ENCODE peak calls at places on chromosome 15, in six cellular contexts. One of them, this sample, is unnamed. For H3K4me1, the result is how much of the 10 kb centered on the place peaks cover.

GRCh38 chr15:58558777-58559176 is 127.0 kb downstream of the LIPC start:
- DNase-seq in lung: no peak
- DNase-seq in kidney: no peak
- DNase-seq in iPS DF 6.9: no peak
- DNase-seq in transverse colon: no peak
- DNase-seq in lower lobe of right lung: no peak
- DNase-seq in this sample: no peak

GRCh38 chr15:31197497-31198414 is 96.2 kb upstream of the TRPM1 start:
- DNase-seq in iPS DF 6.9: no peak
- DNase-seq in kidney: peak
- DNase-seq in lower lobe of right lung: peak
- DNase-seq in lung: no peak
- DNase-seq in transverse colon: peak
- DNase-seq in this sample: peak

GRCh38 chr15:85579011-85579701 is 198.8 kb downstream of the AKAP13 start:
- DNase-seq in transverse colon: peak
- DNase-seq in kidney: no peak
- DNase-seq in lower lobe of right lung: no peak
- DNase-seq in iPS DF 6.9: no peak
- DNase-seq in lung: no peak
- DNase-seq in this sample: no peak

GRCh38 chr15:80567721-80568157 is 127.4 kb upstream of the ABHD17C start:
- DNase-seq in iPS DF 6.9: peak
- DNase-seq in lower lobe of right lung: no peak
- DNase-seq in lung: peak
- DNase-seq in transverse colon: peak
- DNase-seq in kidney: no peak
- DNase-seq in this sample: no peak

GRCh38 chr15:60829416-60829815 is 350.5 kb upstream of the ICE2 start:
- DNase-seq in iPS DF 6.9: no peak
- DNase-seq in lung: no peak
- DNase-seq in kidney: no peak
- DNase-seq in transverse colon: no peak
- DNase-seq in lower lobe of right lung: no peak
- DNase-seq in this sample: no peak

GRCh38 chr15:33279613-33280205 is 31.1 kb upstream of the RYR3 start:
- DNase-seq in lung: no peak
- DNase-seq in iPS DF 6.9: no peak
- DNase-seq in kidney: no peak
- DNase-seq in lower lobe of right lung: no peak
- DNase-seq in transverse colon: no peak
- DNase-seq in this sample: no peak

GRCh38 chr15:53837263-53837662 is 77.8 kb upstream of the WDR72 start:
- DNase-seq in lung: peak
- DNase-seq in iPS DF 6.9: no peak
- DNase-seq in kidney: peak
- DNase-seq in lower lobe of right lung: peak
- DNase-seq in transverse colon: peak
- DNase-seq in this sample: no peak

GRCh38 chr15:28271697-28272250 is 50.2 kb downstream of the HERC2 start:
- DNase-seq in lung: no peak
- DNase-seq in kidney: no peak
- DNase-seq in transverse colon: no peak
- DNase-seq in iPS DF 6.9: no peak
- DNase-seq in lower lobe of right lung: no peak
- DNase-seq in this sample: no peak

GRCh38 chr15:30872341-30872748 is 31.4 kb upstream of the FAN1 start:
- DNase-seq in iPS DF 6.9: no peak
- DNase-seq in lower lobe of right lung: no peak
- DNase-seq in lung: no peak
- DNase-seq in kidney: no peak
- DNase-seq in transverse colon: no peak
- DNase-seq in this sample: no peak

GRCh38 chr15:47769166-47769565 is 51.9 kb downstream of the SEMA6D start:
- DNase-seq in transverse colon: no peak
- DNase-seq in kidney: no peak
- DNase-seq in lung: no peak
- DNase-seq in lower lobe of right lung: no peak
- DNase-seq in iPS DF 6.9: no peak
- DNase-seq in this sample: no peak

GRCh38 chr15:101424984-101425383 is 64.5 kb downstream of the PCSK6 start:
- DNase-seq in lower lobe of right lung: no peak
- DNase-seq in transverse colon: no peak
- DNase-seq in iPS DF 6.9: no peak
- DNase-seq in kidney: no peak
- DNase-seq in lung: no peak
- DNase-seq in this sample: peak

GRCh38 chr15:75182187-75183131 is 19.2 kb upstream of the C15orf39 start:
- DNase-seq in lower lobe of right lung: no peak
- DNase-seq in lung: no peak
- DNase-seq in iPS DF 6.9: no peak
- DNase-seq in kidney: peak
- DNase-seq in transverse colon: peak
- DNase-seq in this sample: no peak

GRCh38 chr15:60787737-60788513 is 309.0 kb upstream of the ICE2 start:
- DNase-seq in lower lobe of right lung: no peak
- DNase-seq in kidney: no peak
- DNase-seq in transverse colon: no peak
- DNase-seq in lung: no peak
- DNase-seq in iPS DF 6.9: no peak
- DNase-seq in this sample: no peak

GRCh38 chr15:51621917-51622268 is 678 bp downstream of the DMXL2 start:
- DNase-seq in lower lobe of right lung: peak
- DNase-seq in kidney: peak
- DNase-seq in lung: peak
- DNase-seq in iPS DF 6.9: no peak
- DNase-seq in transverse colon: peak
- DNase-seq in this sample: peak

GRCh38 chr15:60328852-60329443 is 68.8 kb downstream of the ANXA2 start:
- DNase-seq in lung: no peak
- DNase-seq in kidney: no peak
- DNase-seq in iPS DF 6.9: no peak
- DNase-seq in transverse colon: no peak
- DNase-seq in lower lobe of right lung: no peak
- DNase-seq in this sample: no peak

GRCh38 chr15:60086676-60087446 is 82.8 kb downstream of the FOXB1 start:
- DNase-seq in lower lobe of right lung: no peak
- DNase-seq in transverse colon: no peak
- DNase-seq in lung: no peak
- DNase-seq in kidney: no peak
- DNase-seq in iPS DF 6.9: no peak
- DNase-seq in this sample: no peak

GRCh38 chr15:75723847-75724660 is 11.4 kb upstream of the CSPG4 start:
- DNase-seq in lung: peak
- DNase-seq in iPS DF 6.9: no peak
- DNase-seq in lower lobe of right lung: peak
- DNase-seq in transverse colon: peak
- DNase-seq in kidney: peak
- DNase-seq in this sample: peak

GRCh38 chr15:45307230-45307924 is 55.3 kb downstream of the SLC28A2 start:
- DNase-seq in kidney: no peak
- DNase-seq in iPS DF 6.9: no peak
- DNase-seq in lung: no peak
- DNase-seq in lower lobe of right lung: no peak
- DNase-seq in transverse colon: no peak
- DNase-seq in this sample: no peak

GRCh38 chr15:49908571-49909295 is 210.3 kb downstream of the ATP8B4 start:
- DNase-seq in iPS DF 6.9: no peak
- DNase-seq in lower lobe of right lung: no peak
- DNase-seq in transverse colon: no peak
- DNase-seq in kidney: no peak
- DNase-seq in lung: no peak
- DNase-seq in this sample: no peak

GRCh38 chr15:62119224-62119925 is 45.7 kb downstream of the C2CD4B start:
- DNase-seq in lung: no peak
- DNase-seq in iPS DF 6.9: no peak
- DNase-seq in transverse colon: no peak
- DNase-seq in lower lobe of right lung: no peak
- DNase-seq in kidney: no peak
- DNase-seq in this sample: no peak

GRCh38 chr15:90871716-90872480 is 3.5 kb downstream of the FURIN start:
- DNase-seq in lung: peak
- DNase-seq in iPS DF 6.9: no peak
- DNase-seq in lower lobe of right lung: no peak
- DNase-seq in kidney: no peak
- DNase-seq in transverse colon: peak
- DNase-seq in this sample: peak

DNA sequence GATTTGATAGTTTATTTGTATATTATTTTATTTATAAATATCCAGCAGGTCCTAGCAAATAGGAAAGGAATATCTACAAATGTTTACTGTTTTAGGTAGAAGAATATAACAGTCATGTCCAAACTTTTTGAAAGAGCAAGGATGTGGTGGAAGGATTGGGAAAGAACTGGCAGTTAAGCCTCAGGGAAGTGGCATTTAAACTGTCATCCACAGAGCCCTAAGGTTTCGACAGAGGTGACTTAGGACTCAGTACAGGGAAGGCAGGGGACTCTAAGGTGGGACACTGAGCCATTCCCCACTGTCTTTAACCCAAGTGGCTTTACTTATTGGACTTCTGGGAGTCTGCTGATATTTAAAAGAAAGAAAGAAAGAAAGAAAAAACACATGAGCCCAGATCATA is 11.8 kb upstream of the TMEM87A start:
- DNase-seq in transverse colon: no peak
- DNase-seq in lung: no peak
- DNase-seq in lower lobe of right lung: no peak
- DNase-seq in iPS DF 6.9: no peak
- DNase-seq in kidney: no peak
- DNase-seq in this sample: no peak
- H3K4me1 ChIP-seq in transverse colon: under half
- H3K4me1 ChIP-seq in lung: under half
- H3K4me1 ChIP-seq in lower lobe of right lung: under half
- H3K4me1 ChIP-seq in iPS DF 6.9: under half
- H3K4me1 ChIP-seq in kidney: under half
- H3K4me1 ChIP-seq in this sample: under half

GRCh38 chr15:78263907-78264303 is 457 bp upstream of the DNAJA4 start:
- DNase-seq in kidney: no peak
- DNase-seq in lung: no peak
- DNase-seq in iPS DF 6.9: no peak
- DNase-seq in lower lobe of right lung: no peak
- DNase-seq in transverse colon: peak
- DNase-seq in this sample: no peak
- H3K4me3 ChIP-seq in kidney: no peak
- H3K4me3 ChIP-seq in lung: peak
- H3K4me3 ChIP-seq in iPS DF 6.9: peak
- H3K4me3 ChIP-seq in lower lobe of right lung: peak
- H3K4me3 ChIP-seq in transverse colon: peak
- H3K4me3 ChIP-seq in this sample: peak

GRCh38 chr15:77657629-77658238 is 25.0 kb upstream of the LINGO1 start:
- DNase-seq in lower lobe of right lung: no peak
- DNase-seq in lung: no peak
- DNase-seq in transverse colon: no peak
- DNase-seq in iPS DF 6.9: no peak
- DNase-seq in kidney: no peak
- DNase-seq in this sample: no peak

GRCh38 chr15:77654975-77655374 is 22.3 kb upstream of the LINGO1 start:
- DNase-seq in lower lobe of right lung: no peak
- DNase-seq in iPS DF 6.9: no peak
- DNase-seq in transverse colon: peak
- DNase-seq in kidney: no peak
- DNase-seq in lung: no peak
- DNase-seq in this sample: no peak

GRCh38 chr15:77653832-77654480 is 21.2 kb upstream of the LINGO1 start:
- DNase-seq in kidney: no peak
- DNase-seq in transverse colon: no peak
- DNase-seq in lung: no peak
- DNase-seq in iPS DF 6.9: no peak
- DNase-seq in lower lobe of right lung: no peak
- DNase-seq in this sample: no peak

GRCh38 chr15:77659350-77660321 is 26.9 kb upstream of the LINGO1 start:
- DNase-seq in lower lobe of right lung: peak
- DNase-seq in lung: no peak
- DNase-seq in transverse colon: peak
- DNase-seq in kidney: no peak
- DNase-seq in iPS DF 6.9: no peak
- DNase-seq in this sample: no peak

DNA sequence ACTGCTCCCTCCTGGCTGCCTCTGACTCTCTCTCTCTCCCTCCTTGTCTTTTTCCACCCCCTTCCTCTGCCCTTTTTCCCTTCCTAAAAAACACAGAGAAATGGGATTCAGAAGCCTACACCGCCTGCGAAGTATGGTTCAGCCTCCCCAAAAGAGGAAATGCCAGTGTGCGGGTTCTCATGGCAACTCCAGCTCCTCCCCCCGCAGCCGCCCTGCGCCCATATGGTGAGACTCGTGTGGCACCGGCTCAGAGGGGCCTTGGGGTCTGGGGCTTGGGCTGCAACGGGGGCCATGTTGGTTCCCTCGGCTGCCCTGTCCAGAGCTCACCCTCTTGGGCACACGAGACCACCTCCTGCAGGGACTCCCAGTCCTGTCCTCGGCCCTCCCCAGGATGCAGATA is 23.6 kb upstream of the LINGO1 start:
- DNase-seq in lung: no peak
- DNase-seq in transverse colon: no peak
- DNase-seq in iPS DF 6.9: no peak
- DNase-seq in kidney: no peak
- DNase-seq in lower lobe of right lung: no peak
- DNase-seq in this sample: no peak
- H3K4me1 ChIP-seq in lung: under half
- H3K4me1 ChIP-seq in transverse colon: under half
- H3K4me1 ChIP-seq in iPS DF 6.9: under half
- H3K4me1 ChIP-seq in kidney: under half
- H3K4me1 ChIP-seq in lower lobe of right lung: under half
- H3K4me1 ChIP-seq in this sample: under half

GRCh38 chr15:63904042-63904441 is 70.3 kb upstream of the HERC1 start:
- DNase-seq in kidney: no peak
- DNase-seq in iPS DF 6.9: no peak
- DNase-seq in lower lobe of right lung: no peak
- DNase-seq in lung: no peak
- DNase-seq in transverse colon: no peak
- DNase-seq in this sample: no peak

GRCh38 chr15:63902671-63903035 is 68.9 kb upstream of the HERC1 start:
- DNase-seq in kidney: no peak
- DNase-seq in iPS DF 6.9: no peak
- DNase-seq in transverse colon: no peak
- DNase-seq in lung: no peak
- DNase-seq in lower lobe of right lung: no peak
- DNase-seq in this sample: no peak

GRCh38 chr15:63901912-63902670 is 68.3 kb upstream of the HERC1 start:
- DNase-seq in kidney: no peak
- DNase-seq in lung: no peak
- DNase-seq in transverse colon: no peak
- DNase-seq in lower lobe of right lung: no peak
- DNase-seq in iPS DF 6.9: no peak
- DNase-seq in this sample: no peak

GRCh38 chr15:63899193-63899592 is 65.4 kb upstream of the HERC1 start:
- DNase-seq in lung: no peak
- DNase-seq in lower lobe of right lung: peak
- DNase-seq in kidney: peak
- DNase-seq in iPS DF 6.9: no peak
- DNase-seq in transverse colon: no peak
- DNase-seq in this sample: peak

DNA sequence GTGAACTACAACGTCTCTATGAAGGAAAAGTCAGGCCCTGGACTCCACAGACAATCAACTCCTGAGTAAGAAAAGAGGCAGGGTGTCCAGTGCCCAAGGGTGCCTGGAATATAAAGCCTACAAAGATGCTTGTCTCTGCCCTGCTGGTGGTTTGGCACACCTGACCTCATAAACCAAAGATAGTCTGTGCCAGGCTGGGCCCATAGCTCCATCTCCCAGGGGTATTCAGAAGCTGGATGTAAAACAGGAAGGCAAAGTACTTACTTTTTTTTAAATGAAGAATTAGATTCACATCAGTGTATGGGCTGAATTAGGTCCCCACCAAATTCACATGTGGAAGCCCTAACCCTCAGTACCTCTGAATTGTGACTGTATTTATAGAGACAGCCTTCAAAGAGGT is 66.6 kb upstream of the HERC1 start:
- DNase-seq in lower lobe of right lung: no peak
- DNase-seq in kidney: no peak
- DNase-seq in lung: no peak
- DNase-seq in transverse colon: no peak
- DNase-seq in iPS DF 6.9: no peak
- DNase-seq in this sample: no peak
- H3K4me3 ChIP-seq in lower lobe of right lung: no peak
- H3K4me3 ChIP-seq in kidney: no peak
- H3K4me3 ChIP-seq in lung: no peak
- H3K4me3 ChIP-seq in transverse colon: no peak
- H3K4me3 ChIP-seq in iPS DF 6.9: no peak
- H3K4me3 ChIP-seq in this sample: no peak